ENCODE peak calls at places on chromosomes 2 and 18, in five cellular contexts. One of them, this sample, is unnamed.

GRCh38 chr2:69090008-69090407 is 77.0 kb downstream of the ANTXR1 start:
- DNase-seq in NCI-H2171 treated with DMSO at 0.1 percent for 48 hours: no peak
- DNase-seq in stimulated activated CD8-positive, alpha-beta memory T cell treated with anti-CD3 and anti-CD28 coated beads, Interleukin-15, amount 100 ng/mL, for 24 hours: no peak
- DNase-seq in stomach: no peak
- DNase-seq in tibial artery: no peak
- DNase-seq in this sample: no peak

GRCh38 chr2:234275515-234275914 is 221.4 kb downstream of the ARL4C start:
- DNase-seq in NCI-H2171 treated with DMSO at 0.1 percent for 48 hours: peak; percentile 78
- DNase-seq in stimulated activated CD8-positive, alpha-beta memory T cell treated with anti-CD3 and anti-CD28 coated beads, Interleukin-15, amount 100 ng/mL, for 24 hours: no peak
- DNase-seq in stomach: no peak
- DNase-seq in tibial artery: no peak
- DNase-seq in this sample: no peak

GRCh38 chr2:95099910-95100309 is 21.7 kb downstream of the MRPS5 start:
- DNase-seq in NCI-H2171 treated with DMSO at 0.1 percent for 48 hours: no peak
- DNase-seq in stimulated activated CD8-positive, alpha-beta memory T cell treated with anti-CD3 and anti-CD28 coated beads, Interleukin-15, amount 100 ng/mL, for 24 hours: no peak
- DNase-seq in stomach: no peak
- DNase-seq in tibial artery: no peak
- DNase-seq in this sample: no peak

GRCh38 chr2:54227798-54228197 is 28.2 kb downstream of the TSPYL6 start:
- DNase-seq in NCI-H2171 treated with DMSO at 0.1 percent for 48 hours: no peak
- DNase-seq in stimulated activated CD8-positive, alpha-beta memory T cell treated with anti-CD3 and anti-CD28 coated beads, Interleukin-15, amount 100 ng/mL, for 24 hours: no peak
- DNase-seq in stomach: no peak
- DNase-seq in tibial artery: no peak
- DNase-seq in this sample: no peak

GRCh38 chr18:12405066-12405465 is 2.7 kb upstream of the PRELID3A start:
- DNase-seq in NCI-H2171 treated with DMSO at 0.1 percent for 48 hours: no peak
- DNase-seq in stimulated activated CD8-positive, alpha-beta memory T cell treated with anti-CD3 and anti-CD28 coated beads, Interleukin-15, amount 100 ng/mL, for 24 hours: no peak
- DNase-seq in stomach: no peak
- DNase-seq in tibial artery: no peak
- DNase-seq in this sample: no peak

GRCh38 chr2:174335605-174336402 is 1.1 kb downstream of the SP9 start:
- DNase-seq in NCI-H2171 treated with DMSO at 0.1 percent for 48 hours: no peak
- DNase-seq in stimulated activated CD8-positive, alpha-beta memory T cell treated with anti-CD3 and anti-CD28 coated beads, Interleukin-15, amount 100 ng/mL, for 24 hours: no peak
- DNase-seq in stomach: no peak
- DNase-seq in tibial artery: no peak
- DNase-seq in this sample: no peak

GRCh38 chr2:200713003-200713703 is 98.6 kb upstream of the BZW1 start:
- DNase-seq in NCI-H2171 treated with DMSO at 0.1 percent for 48 hours: peak; percentile 95
- DNase-seq in stimulated activated CD8-positive, alpha-beta memory T cell treated with anti-CD3 and anti-CD28 coated beads, Interleukin-15, amount 100 ng/mL, for 24 hours: peak; percentile 65
- DNase-seq in stomach: peak; percentile 86
- DNase-seq in tibial artery: peak; percentile 94
- DNase-seq in this sample: peak; percentile 27

GRCh38 chr2:108139521-108139920 is 100.2 kb upstream of the SULT1C3 start:
- DNase-seq in NCI-H2171 treated with DMSO at 0.1 percent for 48 hours: no peak
- DNase-seq in stimulated activated CD8-positive, alpha-beta memory T cell treated with anti-CD3 and anti-CD28 coated beads, Interleukin-15, amount 100 ng/mL, for 24 hours: no peak
- DNase-seq in stomach: no peak
- DNase-seq in tibial artery: no peak
- DNase-seq in this sample: no peak

GRCh38 chr2:73291093-73291460 is 2.3 kb downstream of the EGR4 start:
- DNase-seq in NCI-H2171 treated with DMSO at 0.1 percent for 48 hours: no peak
- DNase-seq in stimulated activated CD8-positive, alpha-beta memory T cell treated with anti-CD3 and anti-CD28 coated beads, Interleukin-15, amount 100 ng/mL, for 24 hours: no peak
- DNase-seq in stomach: no peak
- DNase-seq in tibial artery: peak; percentile 69
- DNase-seq in this sample: no peak

GRCh38 chr2:106020821-106021316 is 173.2 kb downstream of the UXS1 start:
- DNase-seq in NCI-H2171 treated with DMSO at 0.1 percent for 48 hours: peak; percentile 95
- DNase-seq in stimulated activated CD8-positive, alpha-beta memory T cell treated with anti-CD3 and anti-CD28 coated beads, Interleukin-15, amount 100 ng/mL, for 24 hours: no peak
- DNase-seq in stomach: no peak
- DNase-seq in tibial artery: peak; percentile 77
- DNase-seq in this sample: no peak

GRCh38 chr2:195498176-195498575 is 158.8 kb upstream of the SLC39A10 start:
- DNase-seq in NCI-H2171 treated with DMSO at 0.1 percent for 48 hours: no peak
- DNase-seq in stimulated activated CD8-positive, alpha-beta memory T cell treated with anti-CD3 and anti-CD28 coated beads, Interleukin-15, amount 100 ng/mL, for 24 hours: no peak
- DNase-seq in stomach: peak; percentile 65
- DNase-seq in tibial artery: no peak
- DNase-seq in this sample: no peak

GRCh38 chr2:18719978-18720775 is 130.8 kb upstream of the NT5C1B start:
- DNase-seq in NCI-H2171 treated with DMSO at 0.1 percent for 48 hours: no peak
- DNase-seq in stimulated activated CD8-positive, alpha-beta memory T cell treated with anti-CD3 and anti-CD28 coated beads, Interleukin-15, amount 100 ng/mL, for 24 hours: no peak
- DNase-seq in stomach: no peak
- DNase-seq in tibial artery: peak; percentile 75
- DNase-seq in this sample: no peak

GRCh38 chr18:55861266-55861665 is 273.3 kb upstream of the TCF4 start:
- DNase-seq in NCI-H2171 treated with DMSO at 0.1 percent for 48 hours: no peak
- DNase-seq in stimulated activated CD8-positive, alpha-beta memory T cell treated with anti-CD3 and anti-CD28 coated beads, Interleukin-15, amount 100 ng/mL, for 24 hours: no peak
- DNase-seq in stomach: no peak
- DNase-seq in tibial artery: no peak
- DNase-seq in this sample: no peak

GRCh38 chr2:229611360-229611759 is 103.0 kb downstream of the DNER start:
- DNase-seq in NCI-H2171 treated with DMSO at 0.1 percent for 48 hours: no peak
- DNase-seq in stimulated activated CD8-positive, alpha-beta memory T cell treated with anti-CD3 and anti-CD28 coated beads, Interleukin-15, amount 100 ng/mL, for 24 hours: no peak
- DNase-seq in stomach: no peak
- DNase-seq in tibial artery: no peak
- DNase-seq in this sample: no peak

GRCh38 chr2:127770973-127771735 is 39.8 kb downstream of the WDR33 start:
- DNase-seq in NCI-H2171 treated with DMSO at 0.1 percent for 48 hours: no peak
- DNase-seq in stimulated activated CD8-positive, alpha-beta memory T cell treated with anti-CD3 and anti-CD28 coated beads, Interleukin-15, amount 100 ng/mL, for 24 hours: no peak
- DNase-seq in stomach: no peak
- DNase-seq in tibial artery: no peak
- DNase-seq in this sample: no peak

GRCh38 chr2:107525420-107525819 is 301.3 kb upstream of the RGPD4 start:
- DNase-seq in NCI-H2171 treated with DMSO at 0.1 percent for 48 hours: no peak
- DNase-seq in stimulated activated CD8-positive, alpha-beta memory T cell treated with anti-CD3 and anti-CD28 coated beads, Interleukin-15, amount 100 ng/mL, for 24 hours: no peak
- DNase-seq in stomach: no peak
- DNase-seq in tibial artery: no peak
- DNase-seq in this sample: no peak

GRCh38 chr2:134919360-134920210 is 963 bp downstream of the CCNT2 start:
- DNase-seq in NCI-H2171 treated with DMSO at 0.1 percent for 48 hours: peak; percentile 49
- DNase-seq in stimulated activated CD8-positive, alpha-beta memory T cell treated with anti-CD3 and anti-CD28 coated beads, Interleukin-15, amount 100 ng/mL, for 24 hours: no peak
- DNase-seq in stomach: peak; percentile 51
- DNase-seq in tibial artery: no peak
- DNase-seq in this sample: no peak

GRCh38 chr2:234003972-234004617 is 46.4 kb upstream of the SPP2 start:
- DNase-seq in NCI-H2171 treated with DMSO at 0.1 percent for 48 hours: no peak
- DNase-seq in stimulated activated CD8-positive, alpha-beta memory T cell treated with anti-CD3 and anti-CD28 coated beads, Interleukin-15, amount 100 ng/mL, for 24 hours: no peak
- DNase-seq in stomach: no peak
- DNase-seq in tibial artery: no peak
- DNase-seq in this sample: no peak

GRCh38 chr2:196783431-196784094 is 15.9 kb downstream of the GTF3C3 start:
- DNase-seq in NCI-H2171 treated with DMSO at 0.1 percent for 48 hours: no peak
- DNase-seq in stimulated activated CD8-positive, alpha-beta memory T cell treated with anti-CD3 and anti-CD28 coated beads, Interleukin-15, amount 100 ng/mL, for 24 hours: no peak
- DNase-seq in stomach: no peak
- DNase-seq in tibial artery: no peak
- DNase-seq in this sample: no peak

GRCh38 chr2:70954886-70955285 is 19.2 kb downstream of the ATP6V1B1 start:
- DNase-seq in NCI-H2171 treated with DMSO at 0.1 percent for 48 hours: no peak
- DNase-seq in stimulated activated CD8-positive, alpha-beta memory T cell treated with anti-CD3 and anti-CD28 coated beads, Interleukin-15, amount 100 ng/mL, for 24 hours: no peak
- DNase-seq in stomach: no peak
- DNase-seq in tibial artery: peak; percentile 29
- DNase-seq in this sample: no peak

GRCh38 chr2:3039188-3040065 is 338.2 kb downstream of the EIPR1 start:
- DNase-seq in NCI-H2171 treated with DMSO at 0.1 percent for 48 hours: no peak
- DNase-seq in stimulated activated CD8-positive, alpha-beta memory T cell treated with anti-CD3 and anti-CD28 coated beads, Interleukin-15, amount 100 ng/mL, for 24 hours: no peak
- DNase-seq in stomach: no peak
- DNase-seq in tibial artery: no peak
- DNase-seq in this sample: no peak

GRCh38 chr18:58937204-58937603 is 72.5 kb downstream of the ZNF532 start:
- DNase-seq in NCI-H2171 treated with DMSO at 0.1 percent for 48 hours: no peak
- DNase-seq in stimulated activated CD8-positive, alpha-beta memory T cell treated with anti-CD3 and anti-CD28 coated beads, Interleukin-15, amount 100 ng/mL, for 24 hours: no peak
- DNase-seq in stomach: no peak
- DNase-seq in tibial artery: no peak
- DNase-seq in this sample: no peak

GRCh38 chr2:74188018-74188601 is 9.4 kb upstream of the MOB1A start:
- DNase-seq in NCI-H2171 treated with DMSO at 0.1 percent for 48 hours: peak; percentile 55
- DNase-seq in stimulated activated CD8-positive, alpha-beta memory T cell treated with anti-CD3 and anti-CD28 coated beads, Interleukin-15, amount 100 ng/mL, for 24 hours: no peak
- DNase-seq in stomach: no peak
- DNase-seq in tibial artery: no peak
- DNase-seq in this sample: no peak

GRCh38 chr18:50967714-50968661 is at the start of gene ELAC1:
- DNase-seq in NCI-H2171 treated with DMSO at 0.1 percent for 48 hours: peak; percentile 81
- DNase-seq in stimulated activated CD8-positive, alpha-beta memory T cell treated with anti-CD3 and anti-CD28 coated beads, Interleukin-15, amount 100 ng/mL, for 24 hours: peak; percentile 47
- DNase-seq in stomach: peak; percentile 83
- DNase-seq in tibial artery: peak; percentile 84
- DNase-seq in this sample: peak; percentile 79

GRCh38 chr2:12818416-12819097 is 101.8 kb downstream of the TRIB2 start:
- DNase-seq in NCI-H2171 treated with DMSO at 0.1 percent for 48 hours: no peak
- DNase-seq in stimulated activated CD8-positive, alpha-beta memory T cell treated with anti-CD3 and anti-CD28 coated beads, Interleukin-15, amount 100 ng/mL, for 24 hours: no peak
- DNase-seq in stomach: no peak
- DNase-seq in tibial artery: no peak
- DNase-seq in this sample: no peak

GRCh38 chr2:59909147-59909546 is 644.3 kb downstream of the BCL11A start:
- DNase-seq in NCI-H2171 treated with DMSO at 0.1 percent for 48 hours: no peak
- DNase-seq in stimulated activated CD8-positive, alpha-beta memory T cell treated with anti-CD3 and anti-CD28 coated beads, Interleukin-15, amount 100 ng/mL, for 24 hours: no peak
- DNase-seq in stomach: no peak
- DNase-seq in tibial artery: no peak
- DNase-seq in this sample: no peak

GRCh38 chr18:44969214-44969842 is 288.6 kb downstream of the SETBP1 start:
- DNase-seq in NCI-H2171 treated with DMSO at 0.1 percent for 48 hours: no peak
- DNase-seq in stimulated activated CD8-positive, alpha-beta memory T cell treated with anti-CD3 and anti-CD28 coated beads, Interleukin-15, amount 100 ng/mL, for 24 hours: no peak
- DNase-seq in stomach: peak; percentile 43
- DNase-seq in tibial artery: no peak
- DNase-seq in this sample: no peak

GRCh38 chr18:46759885-46760284 is 3.0 kb upstream of the ST8SIA5 start:
- DNase-seq in NCI-H2171 treated with DMSO at 0.1 percent for 48 hours: peak; percentile 70
- DNase-seq in stimulated activated CD8-positive, alpha-beta memory T cell treated with anti-CD3 and anti-CD28 coated beads, Interleukin-15, amount 100 ng/mL, for 24 hours: no peak
- DNase-seq in stomach: no peak
- DNase-seq in tibial artery: no peak
- DNase-seq in this sample: no peak

GRCh38 chr2:119692954-119693353 is 14.0 kb downstream of the TMEM177 start:
- DNase-seq in NCI-H2171 treated with DMSO at 0.1 percent for 48 hours: no peak
- DNase-seq in stimulated activated CD8-positive, alpha-beta memory T cell treated with anti-CD3 and anti-CD28 coated beads, Interleukin-15, amount 100 ng/mL, for 24 hours: no peak
- DNase-seq in stomach: no peak
- DNase-seq in tibial artery: no peak
- DNase-seq in this sample: no peak

GRCh38 chr18:58468191-58468590 is 160.7 kb downstream of the ALPK2 start:
- DNase-seq in NCI-H2171 treated with DMSO at 0.1 percent for 48 hours: no peak
- DNase-seq in stimulated activated CD8-positive, alpha-beta memory T cell treated with anti-CD3 and anti-CD28 coated beads, Interleukin-15, amount 100 ng/mL, for 24 hours: no peak
- DNase-seq in stomach: no peak
- DNase-seq in tibial artery: no peak
- DNase-seq in this sample: no peak

GRCh38 chr2:101205521-101205998 is 47.1 kb upstream of the CNOT11 start:
- DNase-seq in NCI-H2171 treated with DMSO at 0.1 percent for 48 hours: peak; percentile 84
- DNase-seq in stimulated activated CD8-positive, alpha-beta memory T cell treated with anti-CD3 and anti-CD28 coated beads, Interleukin-15, amount 100 ng/mL, for 24 hours: no peak
- DNase-seq in stomach: peak; percentile 61
- DNase-seq in tibial artery: peak; percentile 71
- DNase-seq in this sample: no peak

GRCh38 chr2:18922276-18922675 is 332.9 kb upstream of the NT5C1B start:
- DNase-seq in NCI-H2171 treated with DMSO at 0.1 percent for 48 hours: no peak
- DNase-seq in stimulated activated CD8-positive, alpha-beta memory T cell treated with anti-CD3 and anti-CD28 coated beads, Interleukin-15, amount 100 ng/mL, for 24 hours: no peak
- DNase-seq in stomach: no peak
- DNase-seq in tibial artery: no peak
- DNase-seq in this sample: no peak